ENCODE peak calls at places on chromosomes 13 and 19, in seven cellular contexts. U, I, D, L, P, H and C are unnamed samples.
A peak's percentile ranks its signal among the peaks of the same experiment; 100 is the strongest.

GRCh38 chr13:51768976-51769375 is 35.0 kb downstream of the DHRS12 start:
- DNase-seq in U (no peak), I (no peak), D (no peak), L (no peak), P (no peak), H (no peak), C (no peak)

GRCh38 chr13:95624020-95624419 is 20.5 kb downstream of the DZIP1 start:
- DNase-seq in U (peak; percentile 52), I (peak; percentile 42), D (no peak), L (no peak), P (no peak), H (peak; percentile 63), C (no peak)

GRCh38 chr19:13143135-13143534 is 7.0 kb downstream of the STX10 start:
- DNase-seq in U (peak; percentile 74), I (no peak), D (peak; percentile 88), L (no peak), P (no peak), H (no peak), C (no peak)

GRCh38 chr19:14150770-14151661 is 14.6 kb upstream of the ASF1B start:
- DNase-seq in U (no peak), I (no peak), D (no peak), L (no peak), P (no peak), H (no peak), C (no peak)

GRCh38 chr19:46065486-46065885 is 24.7 kb upstream of the IGFL4 start:
- DNase-seq in U (peak; percentile 16), I (no peak), D (no peak), L (no peak), P (no peak), H (no peak), C (no peak)

GRCh38 chr13:45861352-45861751 is 9.8 kb upstream of the SIAH3 start:
- DNase-seq in U (no peak), I (no peak), D (no peak), L (no peak), P (no peak), H (no peak), C (no peak)

GRCh38 chr13:110887955-110888333 is 26.9 kb downstream of the ANKRD10 start:
- DNase-seq in U (no peak), I (no peak), D (no peak), L (no peak), P (no peak), H (peak; percentile 62), C (no peak)

GRCh38 chr19:43408043-43408442 is 6.6 kb upstream of the TEX101 start:
- DNase-seq in U (no peak), I (no peak), D (no peak), L (no peak), P (no peak), H (no peak), C (no peak)

GRCh38 chr13:79398915-79399314 is 7.1 kb downstream of the RBM26 start:
- DNase-seq in U (no peak), I (no peak), D (peak; percentile 67), L (no peak), P (no peak), H (no peak), C (no peak)

GRCh38 chr19:7783991-7784421 is 21.0 kb downstream of the CLEC4M start:
- DNase-seq in U (peak; percentile 28), I (no peak), D (peak; percentile 7), L (no peak), P (peak; percentile 62), H (peak; percentile 53), C (peak; percentile 82)

GRCh38 chr19:55305491-55305890 is 19.6 kb downstream of the TMEM150B start:
- DNase-seq in U (peak; percentile 62), I (peak; percentile 61), D (no peak), L (peak; percentile 30), P (no peak), H (peak; percentile 79), C (no peak)

GRCh38 chr13:36332986-36333385 is 13.2 kb downstream of the SPART start:
- DNase-seq in U (no peak), I (no peak), D (no peak), L (no peak), P (no peak), H (no peak), C (no peak)

GRCh38 chr13:47233734-47234133 is 336.9 kb upstream of the HTR2A start:
- DNase-seq in U (no peak), I (no peak), D (no peak), L (no peak), P (no peak), H (no peak), C (no peak)

GRCh38 chr13:43157796-43158195 is 134.4 kb downstream of the DNAJC15 start:
- DNase-seq in U (no peak), I (no peak), D (no peak), L (no peak), P (no peak), H (no peak), C (no peak)

GRCh38 chr13:90889906-90890305 is 457.6 kb upstream of the MIR17HG start:
- DNase-seq in U (no peak), I (no peak), D (no peak), L (no peak), P (no peak), H (no peak), C (no peak)

GRCh38 chr19:5828661-5829566 is 10.6 kb downstream of the FUT6 start:
- DNase-seq in U (no peak), I (peak; percentile 15), D (no peak), L (no peak), P (no peak), H (peak; percentile 84), C (no peak)

GRCh38 chr19:7069904-7070226 is 362 bp downstream of the ZNF557 start:
- DNase-seq in U (no peak), I (no peak), D (no peak), L (no peak), P (no peak), H (no peak), C (no peak)

GRCh38 chr13:31048521-31048920 is 113.2 kb downstream of the HSPH1 start:
- DNase-seq in U (peak; percentile 24), I (no peak), D (no peak), L (no peak), P (no peak), H (peak; percentile 63), C (no peak)

GRCh38 chr13:31044658-31045620 is 112.5 kb downstream of the TEX26 start:
- DNase-seq in U (no peak), I (no peak), D (no peak), L (no peak), P (no peak), H (peak; percentile 53), C (no peak)

GRCh38 chr13:31046711-31047279 is 114.3 kb downstream of the TEX26 start:
- DNase-seq in U (no peak), I (no peak), D (peak; percentile 23), L (peak; percentile 25), P (no peak), H (peak; percentile 44), C (no peak)

GRCh38 chr13:31043891-31044657 is 111.6 kb downstream of the TEX26 start:
- DNase-seq in U (peak; percentile 78), I (peak; percentile 79), D (peak; percentile 80), L (peak; percentile 74), P (peak; percentile 93), H (peak; percentile 94), C (no peak)

DNA sequence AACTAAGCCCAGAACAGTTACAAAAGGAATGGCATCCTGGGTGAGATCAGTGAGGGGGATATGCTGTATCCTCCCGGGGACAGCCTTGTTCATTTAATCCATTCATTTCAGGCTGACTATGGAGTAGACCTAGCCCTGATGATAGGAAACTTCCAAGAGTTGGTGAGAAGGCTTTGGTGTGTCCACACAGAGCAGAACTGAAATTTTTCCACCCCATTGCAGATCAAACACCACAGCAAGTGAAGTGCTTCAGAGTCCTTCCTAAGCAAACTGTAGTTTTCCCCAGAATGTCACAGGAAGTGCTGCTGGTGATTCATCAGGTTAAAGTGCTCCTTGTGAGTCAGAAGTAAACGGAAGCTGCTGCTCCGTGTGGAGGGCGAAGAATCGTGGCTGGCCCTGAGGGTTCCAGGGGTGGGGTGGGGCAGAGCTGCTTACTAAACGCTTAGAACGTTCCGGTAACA is 113.2 kb downstream of the TEX26 start:
- DNase-seq in U (peak; percentile 90), I (no peak), D (peak; percentile 93), L (peak; percentile 54), P (no peak), H (peak; percentile 58), C (peak; percentile 87)
- H3K27ac ChIP-seq in U (peak overlapping the region; percentile 92), I (peak overlapping the region; percentile 23), D (peak overlapping the region; percentile 76), L (peak overlapping the region; percentile 42), P (peak overlapping the region; percentile 26), H (no peak overlapping the region), C (peak overlapping the region; percentile 94)

GRCh38 chr13:108268713-108269112 is 805 bp upstream of the TNFSF13B start:
- DNase-seq in U (no peak), I (no peak), D (no peak), L (no peak), P (no peak), H (no peak), C (no peak)

GRCh38 chr13:108263961-108264360 is 5.6 kb upstream of the TNFSF13B start:
- DNase-seq in U (no peak), I (no peak), D (no peak), L (no peak), P (no peak), H (no peak), C (no peak)

GRCh38 chr13:108267338-108267737 is 2.2 kb upstream of the TNFSF13B start:
- DNase-seq in U (no peak), I (no peak), D (no peak), L (no peak), P (no peak), H (no peak), C (no peak)

GRCh38 chr13:108269601-108270328 is at the start of gene TNFSF13B:
- DNase-seq in U (peak; percentile 4), I (peak; percentile 35), D (peak; percentile 6), L (peak; percentile 24), P (peak; percentile 93), H (peak; percentile 91), C (no peak)

DNA sequence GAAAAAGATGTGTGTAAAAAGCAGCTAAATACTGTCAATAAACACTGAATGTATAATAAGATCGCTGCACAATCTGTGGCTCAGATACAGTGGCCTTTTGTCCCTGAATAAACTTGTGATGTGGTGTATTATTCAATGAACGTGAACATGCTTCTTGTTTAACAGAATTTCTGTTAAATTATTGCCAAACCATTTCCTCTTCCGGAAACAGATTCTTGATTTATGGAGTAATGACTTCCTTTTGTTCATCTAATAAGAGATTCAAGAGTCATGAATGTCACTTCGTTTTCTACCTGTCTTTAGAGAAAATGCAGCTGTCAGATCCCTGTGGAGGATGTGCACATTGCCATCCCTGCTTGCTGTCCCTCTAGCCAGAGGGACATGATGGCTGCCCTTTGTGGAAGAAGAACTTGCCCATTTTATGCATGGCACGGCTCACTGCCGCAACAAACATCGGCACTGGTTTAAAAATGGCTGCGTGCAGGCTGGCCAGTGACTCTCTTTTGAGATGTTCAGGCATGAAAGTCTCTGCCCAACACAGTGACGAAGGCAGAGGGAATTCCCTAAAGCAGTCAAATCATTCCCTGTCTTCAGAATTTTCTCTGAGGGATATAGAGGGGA is 3.1 kb upstream of the TNFSF13B start:
- DNase-seq in U (no peak), I (no peak), D (no peak), L (no peak), P (peak; percentile 72), H (no peak), C (no peak)
- H3K27ac ChIP-seq in U (no peak overlapping the region), I (peak overlapping the region; percentile 20), D (no peak overlapping the region), L (no peak overlapping the region), P (peak overlapping the region; percentile 91), H (no peak overlapping the region), C (no peak overlapping the region)

GRCh38 chr13:34294483-34295129 is 476.7 kb downstream of the RFC3 start:
- DNase-seq in U (peak; percentile 9), I (no peak), D (no peak), L (no peak), P (no peak), H (no peak), C (no peak)
- H3K27ac ChIP-seq in U (peak overlapping the region; percentile 76), I (no peak overlapping the region), D (no peak overlapping the region), L (no peak overlapping the region), P (no peak overlapping the region), H (no peak overlapping the region), C (no peak overlapping the region)

GRCh38 chr19:17999685-18000479 is 8.1 kb upstream of the ARRDC2 start:
- DNase-seq in U (no peak), I (no peak), D (no peak), L (no peak), P (peak; percentile 82), H (no peak), C (no peak)
- H3K27ac ChIP-seq in U (peak overlapping the region; percentile 90), I (peak overlapping the region; percentile 97), D (no peak overlapping the region), L (peak overlapping the region; percentile 69), P (peak overlapping the region; percentile 98), H (no peak overlapping the region), C (peak overlapping the region; percentile 50)